ENCODE peak calls at places on chromosomes 13 and 19, in five cellular contexts. One of them, this sample, is unnamed.

GRCh38 chr19:54364775-54365257 is at the start of gene LAIR1:
- DNase-seq in NCI-H2081 treated with DMSO at 0.1 percent for 48 hours: no peak
- DNase-seq in amniotic stem cell: no peak
- DNase-seq in GM13977: no peak
- DNase-seq in LHCN-M2: no peak
- DNase-seq in this sample: no peak

GRCh38 chr13:79989251-79989661 is 351.7 kb downstream of the SPRY2 start:
- DNase-seq in NCI-H2081 treated with DMSO at 0.1 percent for 48 hours: no peak
- DNase-seq in GM13977: no peak
- DNase-seq in LHCN-M2: no peak
- DNase-seq in amniotic stem cell: no peak
- DNase-seq in this sample: no peak

GRCh38 chr19:49430678-49431329 is 5.6 kb downstream of the GFY start:
- DNase-seq in NCI-H2081 treated with DMSO at 0.1 percent for 48 hours: no peak
- DNase-seq in LHCN-M2: no peak
- DNase-seq in GM13977: peak
- DNase-seq in amniotic stem cell: no peak
- DNase-seq in this sample: no peak

GRCh38 chr19:41997121-41997850 is 3.3 kb upstream of the ATP1A3 start:
- DNase-seq in NCI-H2081 treated with DMSO at 0.1 percent for 48 hours: no peak
- DNase-seq in LHCN-M2: peak
- DNase-seq in amniotic stem cell: no peak
- DNase-seq in GM13977: peak
- DNase-seq in this sample: no peak

GRCh38 chr13:78758549-78758948 is 99.6 kb upstream of the OBI1 start:
- DNase-seq in amniotic stem cell: no peak
- DNase-seq in LHCN-M2: no peak
- DNase-seq in NCI-H2081 treated with DMSO at 0.1 percent for 48 hours: no peak
- DNase-seq in GM13977: no peak
- DNase-seq in this sample: no peak

GRCh38 chr19:29666634-29667389 is 1.6 kb downstream of the PLEKHF1 start:
- DNase-seq in amniotic stem cell: peak
- DNase-seq in NCI-H2081 treated with DMSO at 0.1 percent for 48 hours: no peak
- DNase-seq in LHCN-M2: peak
- DNase-seq in GM13977: no peak
- DNase-seq in this sample: no peak

GRCh38 chr13:21067794-21068193 is 6.4 kb upstream of the LATS2 start:
- DNase-seq in amniotic stem cell: no peak
- DNase-seq in LHCN-M2: no peak
- DNase-seq in GM13977: no peak
- DNase-seq in NCI-H2081 treated with DMSO at 0.1 percent for 48 hours: no peak
- DNase-seq in this sample: no peak

GRCh38 chr19:9130965-9131364 is 4.2 kb upstream of the OR7G3 start:
- DNase-seq in LHCN-M2: no peak
- DNase-seq in GM13977: no peak
- DNase-seq in amniotic stem cell: no peak
- DNase-seq in NCI-H2081 treated with DMSO at 0.1 percent for 48 hours: no peak
- DNase-seq in this sample: no peak

GRCh38 chr19:18422530-18423191 is 3.5 kb downstream of the SSBP4 start:
- DNase-seq in NCI-H2081 treated with DMSO at 0.1 percent for 48 hours: no peak
- DNase-seq in amniotic stem cell: no peak
- DNase-seq in GM13977: no peak
- DNase-seq in LHCN-M2: no peak
- DNase-seq in this sample: peak

GRCh38 chr13:25930655-25931054 is 121.2 kb downstream of the SHISA2 start:
- DNase-seq in NCI-H2081 treated with DMSO at 0.1 percent for 48 hours: no peak
- DNase-seq in LHCN-M2: no peak
- DNase-seq in GM13977: no peak
- DNase-seq in amniotic stem cell: no peak
- DNase-seq in this sample: no peak

This sample was measured in T-helper 17 cell.